ENCODE peak calls at places on chromosomes 6 and 20, in six cellular contexts. One of them, this sample, is unnamed.

GRCh38 chr6:117829594-117830319 is 77.3 kb upstream of the SLC35F1 start:
- DNase-seq in HCT116: peak; percentile 51
- DNase-seq in HepG2: peak; percentile 44
- DNase-seq in K562: no peak
- DNase-seq in GM12878: no peak
- DNase-seq in IMR-90: peak; percentile 30
- DNase-seq in this sample: peak; percentile 39

GRCh38 chr20:3218307-3218988 is 9.2 kb downstream of the ITPA start:
- DNase-seq in HCT116: no peak
- DNase-seq in HepG2: peak; percentile 75
- DNase-seq in K562: peak; percentile 74
- DNase-seq in GM12878: no peak
- DNase-seq in IMR-90: no peak
- DNase-seq in this sample: peak; percentile 46

GRCh38 chr6:144314003-144314485 is 28.9 kb downstream of the UTRN start:
- DNase-seq in HCT116: no peak
- DNase-seq in HepG2: no peak
- DNase-seq in K562: no peak
- DNase-seq in GM12878: no peak
- DNase-seq in IMR-90: peak; percentile 75
- DNase-seq in this sample: peak; percentile 90

GRCh38 chr6:44263357-44264100 is 1.8 kb downstream of the NFKBIE start:
- DNase-seq in HCT116: no peak
- DNase-seq in HepG2: no peak
- DNase-seq in K562: no peak
- DNase-seq in GM12878: no peak
- DNase-seq in IMR-90: peak; percentile 55
- DNase-seq in this sample: peak; percentile 40

GRCh38 chr6:89727501-89727900 is 89.0 kb upstream of the LYRM2 start:
- DNase-seq in HCT116: no peak
- DNase-seq in HepG2: no peak
- DNase-seq in K562: no peak
- DNase-seq in GM12878: no peak
- DNase-seq in IMR-90: no peak
- DNase-seq in this sample: no peak

GRCh38 chr6:149884215-149884614 is 13.7 kb downstream of the RAET1E start:
- DNase-seq in HCT116: no peak
- DNase-seq in HepG2: no peak
- DNase-seq in K562: no peak
- DNase-seq in GM12878: no peak
- DNase-seq in IMR-90: peak; percentile 48
- DNase-seq in this sample: no peak

GRCh38 chr6:12241493-12242214 is 48.5 kb upstream of the EDN1 start:
- DNase-seq in HCT116: no peak
- DNase-seq in HepG2: no peak
- DNase-seq in K562: no peak
- DNase-seq in GM12878: no peak
- DNase-seq in IMR-90: no peak
- DNase-seq in this sample: no peak

GRCh38 chr6:87078983-87079616 is 15.8 kb downstream of the CGA start:
- DNase-seq in HCT116: peak; percentile 79
- DNase-seq in HepG2: peak; percentile 71
- DNase-seq in K562: peak; percentile 77
- DNase-seq in GM12878: no peak
- DNase-seq in IMR-90: peak; percentile 63
- DNase-seq in this sample: peak; percentile 61

DNA sequence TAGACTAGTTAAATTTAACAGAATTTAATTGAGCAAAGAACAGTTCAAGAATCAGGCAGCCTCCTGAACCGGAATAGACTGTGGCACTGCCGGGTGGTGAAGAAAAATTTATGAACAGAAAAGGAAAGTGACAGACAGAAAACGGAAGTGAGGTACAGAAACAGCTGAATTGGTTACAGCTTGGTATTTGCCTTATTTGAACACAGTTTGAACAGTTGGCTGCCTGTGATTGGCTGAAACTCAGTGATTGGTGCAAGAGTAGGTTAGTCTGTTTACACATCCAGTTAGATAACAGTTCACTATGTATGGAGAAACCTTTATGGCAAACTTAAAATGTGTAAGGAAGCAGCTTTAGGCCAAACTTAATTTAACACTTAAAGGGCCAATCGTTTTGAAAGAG is 116.0 kb upstream of the CITED2 start:
- DNase-seq in HCT116: no peak
- DNase-seq in HepG2: peak; percentile 74
- DNase-seq in K562: no peak
- DNase-seq in GM12878: no peak
- DNase-seq in IMR-90: peak; percentile 58
- DNase-seq in this sample: peak; percentile 16
- H2AFZ ChIP-seq in HCT116: peak overlapping the region; percentile 77
- H2AFZ ChIP-seq in HepG2: peak overlapping the region; percentile 22
- H2AFZ ChIP-seq in K562: peak overlapping the region; percentile 80
- H2AFZ ChIP-seq in GM12878: peak overlapping the region; percentile 9
- H2AFZ ChIP-seq in IMR-90: no peak overlapping the region
- H2AFZ ChIP-seq in this sample: peak overlapping the region; percentile 70

GRCh38 chr20:37345339-37346231 is at the start of gene SRC:
- DNase-seq in HCT116: no peak
- DNase-seq in HepG2: peak; percentile 74
- DNase-seq in K562: peak; percentile 93
- DNase-seq in GM12878: no peak
- DNase-seq in IMR-90: peak; percentile 60
- DNase-seq in this sample: peak; percentile 53
- TF ChIP-seq POLR2A in HCT116: peak; percentile 70
- TF ChIP-seq POLR2A in HepG2: peak; percentile 81
- TF ChIP-seq POLR2A in K562: peak; percentile 66
- TF ChIP-seq POLR2A in GM12878: peak; percentile 69
- TF ChIP-seq POLR2A in IMR-90: peak; percentile 93
- TF ChIP-seq POLR2A in this sample: peak; percentile 65

DNA sequence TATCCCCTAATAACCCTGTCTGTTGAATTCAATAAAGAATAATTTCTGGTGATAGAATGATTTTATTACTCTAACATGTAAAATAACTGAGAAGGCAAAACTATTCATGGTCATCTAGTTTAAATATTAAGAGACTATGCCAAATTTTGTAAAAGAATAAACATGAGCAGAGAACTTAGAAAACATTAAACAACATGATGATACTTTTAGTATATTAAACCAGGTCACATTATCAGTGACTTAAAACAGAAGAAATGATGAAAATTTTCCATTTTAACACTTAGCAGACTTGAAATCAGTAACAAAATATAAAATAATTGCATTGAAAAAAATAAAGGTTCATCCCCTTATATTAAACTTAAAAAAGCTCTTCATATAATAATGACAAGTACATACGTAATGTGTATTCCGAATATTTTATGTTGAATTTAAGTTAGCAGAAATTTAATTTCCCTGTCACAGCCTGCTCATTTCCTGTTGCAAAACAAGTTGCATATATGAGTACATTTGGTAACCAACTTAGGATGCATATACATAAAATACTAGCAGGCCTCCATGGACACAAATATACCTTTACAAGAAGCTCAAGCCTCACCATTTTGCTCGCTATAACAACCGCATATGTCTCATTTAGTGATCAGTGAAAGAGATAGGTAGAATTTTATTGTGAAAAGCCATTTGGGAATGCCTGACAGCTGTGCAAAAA is 40.6 kb downstream of the DTNBP1 start:
- DNase-seq in HCT116: no peak
- DNase-seq in HepG2: no peak
- DNase-seq in K562: no peak
- DNase-seq in GM12878: no peak
- DNase-seq in IMR-90: peak; percentile 16
- DNase-seq in this sample: no peak
- H2AFZ ChIP-seq in HCT116: no peak overlapping the region
- H2AFZ ChIP-seq in HepG2: no peak overlapping the region
- H2AFZ ChIP-seq in K562: no peak overlapping the region
- H2AFZ ChIP-seq in GM12878: no peak overlapping the region
- H2AFZ ChIP-seq in IMR-90: no peak overlapping the region
- H2AFZ ChIP-seq in this sample: no peak overlapping the region

GRCh38 chr6:112252571-112253504 is 1.5 kb downstream of the LAMA4 start:
- DNase-seq in HCT116: no peak
- DNase-seq in HepG2: no peak
- DNase-seq in K562: no peak
- DNase-seq in GM12878: no peak
- DNase-seq in IMR-90: peak; percentile 36
- DNase-seq in this sample: peak; percentile 89
- TF ChIP-seq POLR2A in HCT116: no peak
- TF ChIP-seq POLR2A in HepG2: no peak
- TF ChIP-seq POLR2A in K562: no peak
- TF ChIP-seq POLR2A in GM12878: no peak
- TF ChIP-seq POLR2A in IMR-90: no peak
- TF ChIP-seq POLR2A in this sample: no peak

GRCh38 chr6:73523434-73524123 is 2.7 kb upstream of the EEF1A1 start:
- DNase-seq in HCT116: peak; percentile 76
- DNase-seq in HepG2: peak; percentile 66
- DNase-seq in K562: peak; percentile 81
- DNase-seq in GM12878: no peak
- DNase-seq in IMR-90: peak; percentile 16
- DNase-seq in this sample: peak; percentile 71
- H2AFZ ChIP-seq in HCT116: no peak overlapping the region
- H2AFZ ChIP-seq in HepG2: no peak overlapping the region
- H2AFZ ChIP-seq in K562: peak overlapping the region; percentile 89
- H2AFZ ChIP-seq in GM12878: peak overlapping the region; percentile 96
- H2AFZ ChIP-seq in IMR-90: peak overlapping the region; percentile 94
- H2AFZ ChIP-seq in this sample: peak overlapping the region; percentile 50

DNA sequence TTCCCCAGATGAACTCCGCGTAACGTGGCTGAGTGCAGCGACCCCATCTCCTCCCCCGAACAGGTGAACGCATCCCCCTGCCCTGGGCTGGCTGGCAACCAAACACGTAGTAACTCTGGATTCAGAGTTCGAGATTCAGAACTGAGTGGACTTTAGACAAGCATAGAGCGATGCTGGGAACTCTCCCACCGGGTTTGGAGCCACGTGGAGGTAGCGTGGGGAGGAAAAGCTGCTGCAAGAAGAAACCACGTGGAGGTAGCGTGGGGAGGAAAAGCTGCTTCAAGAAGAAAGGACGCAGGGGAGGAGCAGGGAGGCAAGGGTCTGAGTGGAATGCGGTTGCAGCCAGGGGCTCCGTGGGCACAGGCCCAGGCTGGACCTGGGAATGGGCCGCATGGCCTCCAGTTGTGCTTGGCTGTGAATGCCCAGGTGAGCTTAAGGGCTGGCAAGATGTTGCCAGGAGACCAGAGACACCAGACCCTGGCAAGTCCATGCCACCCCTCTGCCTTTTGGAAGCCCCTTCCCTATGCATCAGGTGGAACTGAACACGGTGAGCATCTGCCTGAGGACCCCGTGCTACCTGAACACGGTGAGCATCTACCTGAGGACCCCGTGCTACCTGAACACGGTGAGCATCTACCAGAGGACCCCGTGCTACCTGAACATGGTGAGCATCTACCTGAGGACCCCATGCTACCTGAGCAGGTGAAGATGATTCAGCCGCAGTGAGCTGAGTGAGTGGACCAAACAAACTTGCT is 118.0 kb upstream of the FRMD1 start:
- DNase-seq in HCT116: no peak
- DNase-seq in HepG2: no peak
- DNase-seq in K562: no peak
- DNase-seq in GM12878: no peak
- DNase-seq in IMR-90: no peak
- DNase-seq in this sample: no peak
- TF ChIP-seq POLR2A in HCT116: no peak
- TF ChIP-seq POLR2A in HepG2: no peak
- TF ChIP-seq POLR2A in K562: no peak
- TF ChIP-seq POLR2A in GM12878: no peak
- TF ChIP-seq POLR2A in IMR-90: no peak
- TF ChIP-seq POLR2A in this sample: no peak

DNA sequence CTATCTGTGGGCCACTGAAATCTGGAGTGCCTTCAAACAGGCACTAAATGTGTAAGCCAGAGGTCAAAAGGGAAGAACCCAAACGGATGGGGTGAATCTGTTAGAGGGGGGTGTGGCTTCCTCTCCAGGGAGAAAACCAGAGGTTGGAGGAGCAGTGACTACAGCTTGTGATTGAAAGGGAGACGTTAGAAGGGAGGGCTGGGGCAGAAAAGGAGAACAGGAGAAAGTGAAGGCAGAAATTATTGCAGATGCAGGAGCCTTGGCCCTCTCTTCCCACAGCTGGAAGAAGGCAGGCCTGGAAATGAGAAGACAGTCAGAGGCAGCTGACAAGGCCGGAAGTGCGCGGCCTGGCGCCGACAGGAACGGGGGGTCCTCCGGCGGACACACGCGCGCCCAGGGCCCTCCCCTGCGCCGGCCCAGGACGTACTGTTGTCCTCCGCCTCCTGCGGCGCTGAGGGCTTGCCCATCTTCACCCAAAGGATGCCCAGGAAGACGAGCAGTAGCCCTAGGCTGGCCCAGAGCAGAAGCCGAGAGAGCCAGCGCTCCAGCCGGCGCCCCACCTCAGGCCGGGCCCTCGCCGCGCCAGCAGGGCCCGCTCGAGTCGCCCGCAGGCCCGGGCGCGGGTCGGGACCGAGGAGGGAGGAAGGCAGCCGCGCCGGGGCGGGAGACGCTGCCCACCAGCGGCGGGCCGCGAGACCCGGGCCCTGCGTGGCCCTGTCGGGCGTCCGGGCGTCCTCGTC is 806 bp downstream of the LEMD2 start:
- DNase-seq in HCT116: peak; percentile 23
- DNase-seq in HepG2: peak; percentile 46
- DNase-seq in K562: peak; percentile 80
- DNase-seq in GM12878: peak; percentile 27
- DNase-seq in IMR-90: peak; percentile 79
- DNase-seq in this sample: peak; percentile 77
- H2AFZ ChIP-seq in HCT116: no peak overlapping the region
- H2AFZ ChIP-seq in HepG2: no peak overlapping the region
- H2AFZ ChIP-seq in K562: peak overlapping the region; percentile 87
- H2AFZ ChIP-seq in GM12878: peak overlapping the region; percentile 81
- H2AFZ ChIP-seq in IMR-90: peak overlapping the region; percentile 86
- H2AFZ ChIP-seq in this sample: no peak overlapping the region

DNA sequence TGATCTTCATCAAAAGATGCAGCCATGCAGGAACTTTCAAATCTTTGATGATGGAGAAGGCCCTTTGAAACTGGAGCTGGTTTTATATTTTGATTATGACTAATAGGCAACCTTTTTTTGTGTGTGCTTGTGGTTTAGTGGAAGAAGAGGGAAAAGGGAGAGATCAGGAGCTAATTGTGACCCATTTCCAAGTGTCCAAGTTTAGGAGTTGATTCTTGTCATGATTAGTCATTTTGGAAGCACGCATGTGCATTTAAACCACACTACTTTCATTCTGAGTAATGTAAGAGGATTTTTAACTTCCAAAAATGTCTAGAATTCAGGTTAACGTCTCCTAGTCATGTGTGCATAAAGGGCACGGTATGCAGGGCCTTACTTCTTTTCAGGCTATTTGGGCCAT is 3.5 kb downstream of the FOXO3 start:
- DNase-seq in HCT116: peak; percentile 76
- DNase-seq in HepG2: no peak
- DNase-seq in K562: no peak
- DNase-seq in GM12878: no peak
- DNase-seq in IMR-90: peak; percentile 98
- DNase-seq in this sample: peak; percentile 48
- TF ChIP-seq POLR2A in HCT116: no peak
- TF ChIP-seq POLR2A in HepG2: no peak
- TF ChIP-seq POLR2A in K562: no peak
- TF ChIP-seq POLR2A in GM12878: no peak
- TF ChIP-seq POLR2A in IMR-90: no peak
- TF ChIP-seq POLR2A in this sample: no peak

DNA sequence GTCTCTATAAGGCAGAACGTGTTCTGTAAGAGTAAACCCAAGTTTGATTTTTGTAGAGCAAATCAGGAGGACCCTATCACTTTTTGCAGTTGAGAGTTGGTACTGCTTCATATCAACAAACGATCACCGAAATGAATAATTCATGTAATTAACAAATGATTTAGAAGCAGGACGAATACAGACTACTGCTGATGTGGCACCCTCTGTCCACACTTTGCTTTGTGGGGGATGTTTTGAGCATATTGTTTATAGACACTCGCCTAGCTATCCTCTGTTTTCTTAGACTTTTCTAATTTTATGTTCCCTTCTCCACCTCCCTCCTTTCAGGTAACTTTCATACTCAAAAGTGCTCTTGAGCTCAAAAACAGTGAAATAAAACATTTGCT is 1.6 kb downstream of the CD2AP start:
- DNase-seq in HCT116: no peak
- DNase-seq in HepG2: no peak
- DNase-seq in K562: no peak
- DNase-seq in GM12878: no peak
- DNase-seq in IMR-90: peak; percentile 17
- DNase-seq in this sample: no peak
- H2AFZ ChIP-seq in HCT116: no peak overlapping the region
- H2AFZ ChIP-seq in HepG2: no peak overlapping the region
- H2AFZ ChIP-seq in K562: peak overlapping the region; percentile 90
- H2AFZ ChIP-seq in GM12878: no peak overlapping the region
- H2AFZ ChIP-seq in IMR-90: no peak overlapping the region
- H2AFZ ChIP-seq in this sample: no peak overlapping the region